ENCODE peak calls at places on chromosomes 5 and 9, in five cellular contexts. L is suprapubic skin, S is sigmoid colon, G is IMR-90, J is body of pancreas. X is an unnamed sample.

GRCh38 chr9:126154869-126155268 is 171.8 kb upstream of the MVB12B start:
- DNase-seq in G (no peak), J (no peak), S (no peak), L (no peak), X (no peak)

GRCh38 chr5:33736510-33736909 is 155.3 kb downstream of the ADAMTS12 start:
- DNase-seq in G (peak), J (no peak), S (no peak), L (no peak), X (no peak)

GRCh38 chr9:83707768-83708514 is at the start of gene UBQLN1:
- DNase-seq in L (peak), S (peak), G (peak), J (peak), X (peak)

GRCh38 chr5:54667136-54667535 is 149.6 kb downstream of the SNX18 start:
- DNase-seq in G (peak), J (no peak), L (no peak), S (no peak), X (no peak)

GRCh38 chr5:66307647-66308257 is 163.7 kb downstream of the SREK1 start:
- DNase-seq in L (no peak), G (peak), J (no peak), S (no peak), X (no peak)

GRCh38 chr9:136309806-136310220 is 5.9 kb upstream of the CCDC187 start:
- DNase-seq in G (no peak), J (no peak), L (no peak), S (no peak), X (no peak)

GRCh38 chr5:91027316-91027937 is 355.7 kb downstream of the ARRDC3 start:
- DNase-seq in S (no peak), J (no peak), G (no peak), L (no peak), X (no peak)

GRCh38 chr5:16593013-16593412 is 23.8 kb downstream of the RETREG1 start:
- DNase-seq in G (no peak), J (no peak), L (no peak), S (no peak), X (no peak)

GRCh38 chr9:135410421-135410820 is 69.2 kb upstream of the PPP1R26 start:
- DNase-seq in S (no peak), J (no peak), L (no peak), G (no peak), X (no peak)

GRCh38 chr5:98768160-98769005 is 5.1 kb upstream of the RGMB start:
- DNase-seq in J (peak), G (peak), L (peak), S (no peak), X (peak)
- TF ChIP-seq CTCF in J (peak), G (peak), L (peak), S (peak), X (peak)

GRCh38 chr5:59035681-59036080 is 452.8 kb downstream of the RAB3C start:
- DNase-seq in J (no peak), L (no peak), G (no peak), S (no peak), X (no peak)

GRCh38 chr5:59034498-59035186 is 451.8 kb downstream of the RAB3C start:
- DNase-seq in S (no peak), L (no peak), G (peak), J (no peak), X (no peak)

GRCh38 chr5:59037453-59038168 is 454.7 kb downstream of the RAB3C start:
- DNase-seq in J (no peak), G (no peak), S (no peak), L (no peak), X (no peak)

GRCh38 chr5:59037041-59037440 is 454.2 kb downstream of the RAB3C start:
- DNase-seq in S (no peak), G (no peak), J (no peak), L (no peak), X (no peak)

GRCh38 chr5:59036274-59036961 is 453.5 kb downstream of the RAB3C start:
- DNase-seq in G (peak), L (no peak), J (no peak), S (peak), X (peak)
- TF ChIP-seq POLR2A in G (peak), L (no peak), J (no peak), S (no peak), X (peak)

GRCh38 chr5:102554728-102555127 is 55.9 kb upstream of the SLCO6A1 start:
- DNase-seq in J (no peak), L (no peak), G (no peak), S (no peak), X (no peak)
- TF ChIP-seq CTCF in J (no peak), L (no peak), G (no peak), S (no peak), X (no peak)

GRCh38 chr9:36764364-36765076 is 191.8 kb downstream of the MELK start:
- DNase-seq in S (no peak), L (no peak), G (no peak), J (no peak), X (no peak)

GRCh38 chr9:36762958-36763357 is 190.3 kb downstream of the MELK start:
- DNase-seq in L (no peak), S (no peak), J (no peak), G (no peak), X (no peak)

GRCh38 chr9:36763778-36764177 is 191.1 kb downstream of the MELK start:
- DNase-seq in L (no peak), J (no peak), S (no peak), G (no peak), X (no peak)

GRCh38 chr9:36765077-36765390 is 192.3 kb downstream of the MELK start:
- DNase-seq in L (no peak), J (no peak), S (no peak), G (no peak), X (no peak)

DNA sequence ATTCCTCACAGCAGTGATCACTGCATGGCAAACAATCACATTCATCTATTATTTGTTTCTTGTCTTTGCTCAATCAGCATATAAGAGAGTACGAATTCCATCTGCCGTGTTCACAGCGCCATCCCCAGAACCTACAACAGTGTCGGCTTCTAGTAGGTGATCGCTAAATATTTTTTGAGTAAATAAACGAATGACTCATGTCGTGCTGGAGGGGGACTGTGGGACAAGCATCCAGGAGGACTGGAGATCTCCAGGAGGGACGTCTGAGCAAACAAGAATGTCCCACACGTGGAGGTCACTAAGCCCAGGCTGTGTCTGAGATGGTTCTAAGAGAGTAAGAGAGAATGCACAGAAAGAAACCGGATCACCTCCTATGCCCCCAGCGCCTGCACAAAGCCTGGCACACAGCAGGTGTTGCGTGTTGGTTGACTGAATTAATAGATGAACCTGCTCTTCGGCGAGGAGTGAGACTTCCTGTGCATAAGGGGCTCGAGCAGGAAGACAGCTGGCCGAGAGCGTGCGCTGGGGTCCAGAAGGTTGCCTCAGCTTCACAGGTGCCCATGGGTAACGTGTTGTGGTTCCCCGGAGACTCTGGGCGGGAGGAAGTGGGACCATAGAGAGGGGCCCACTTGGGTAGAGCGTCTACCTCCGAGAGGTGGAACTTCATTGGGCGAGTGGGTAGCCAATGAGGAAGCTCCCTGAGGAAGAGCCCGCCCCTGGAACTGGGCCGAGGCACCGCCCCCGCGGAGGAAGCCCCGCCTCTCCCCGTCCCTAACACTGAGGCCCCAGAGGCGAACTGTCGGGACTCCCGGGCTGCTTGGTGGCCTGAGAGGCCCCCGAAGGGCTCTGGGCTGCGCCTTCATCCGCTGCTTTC is 193.0 kb downstream of the MELK start:
- DNase-seq in J (peak), S (peak), L (peak), G (peak), X (peak)
- TF ChIP-seq POLR2A in J (peak), S (no peak), L (no peak), G (no peak), X (no peak)

GRCh38 chr5:34735436-34736426 is 79.6 kb downstream of the RAI14 start:
- DNase-seq in S (no peak), G (peak), J (no peak), L (no peak), X (no peak)

GRCh38 chr5:34734321-34734720 is 78.2 kb downstream of the RAI14 start:
- DNase-seq in G (peak), J (no peak), L (no peak), S (no peak), X (no peak)

GRCh38 chr5:34740306-34740891 is 84.3 kb downstream of the RAI14 start:
- DNase-seq in J (no peak), S (no peak), G (no peak), L (no peak), X (no peak)

GRCh38 chr5:34738381-34738780 is 82.3 kb downstream of the RAI14 start:
- DNase-seq in J (no peak), S (no peak), L (no peak), G (no peak), X (no peak)

GRCh38 chr5:34736445-34737119 is 80.5 kb downstream of the RAI14 start:
- DNase-seq in L (no peak), J (no peak), S (no peak), G (peak), X (no peak)
- TF ChIP-seq CTCF in L (no peak), J (no peak), S (no peak), G (no peak), X (no peak)

DNA sequence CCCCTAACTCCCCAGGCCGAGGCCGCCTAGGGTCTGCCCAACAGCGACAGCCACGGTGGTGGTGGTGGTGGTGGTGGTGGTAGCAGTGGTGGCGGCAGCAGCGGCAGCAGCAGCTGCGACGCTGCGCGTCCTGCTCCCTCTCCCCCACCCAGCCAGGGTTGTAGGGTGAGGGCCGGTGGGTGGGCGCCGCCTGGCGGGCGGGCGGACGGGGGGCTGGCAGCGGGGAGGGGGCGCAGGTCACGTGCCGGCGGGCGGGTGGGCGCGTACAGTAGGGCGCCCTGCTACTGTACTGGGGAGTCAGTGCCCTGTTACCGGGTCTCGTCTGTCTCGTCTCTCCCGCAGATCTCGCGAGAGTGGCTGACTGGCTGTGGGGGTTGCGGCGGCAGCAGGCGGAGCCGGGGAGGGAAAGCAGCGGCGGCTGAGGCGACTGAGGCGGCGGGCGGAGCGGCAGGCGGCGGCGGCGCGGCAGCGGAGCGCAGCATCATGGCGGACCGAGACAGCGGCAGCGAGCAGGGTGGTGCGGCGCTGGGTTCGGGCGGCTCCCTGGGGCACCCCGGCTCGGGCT is at the start of gene PURA:
- DNase-seq in S (peak), G (peak), L (peak), J (peak), X (peak)
- TF ChIP-seq POLR2A in S (peak), G (peak), L (no peak), J (peak), X (peak)

DNA sequence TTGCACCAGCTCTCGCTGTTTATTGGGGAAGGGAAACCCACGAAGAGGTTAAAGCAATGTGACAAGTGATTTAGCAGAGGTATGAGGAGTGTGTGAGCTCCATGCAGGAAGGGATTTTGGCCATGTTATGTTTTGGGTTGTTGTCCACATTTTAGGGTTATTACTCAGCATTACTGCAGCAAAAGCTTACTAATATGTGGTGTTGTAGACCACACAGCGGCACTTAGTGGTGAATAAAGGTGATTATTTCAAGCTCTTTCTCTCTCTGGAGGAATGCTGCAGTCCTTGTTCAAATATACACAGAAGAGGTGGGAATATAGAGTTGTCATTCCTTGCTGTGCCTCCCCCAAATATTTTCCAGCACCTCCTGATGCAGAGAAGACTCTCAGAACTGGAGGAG is 29.7 kb upstream of the AKNA start:
- DNase-seq in J (no peak), S (no peak), G (peak), L (no peak), X (no peak)
- TF ChIP-seq CTCF in J (no peak), S (no peak), G (peak), L (no peak), X (no peak)

DNA sequence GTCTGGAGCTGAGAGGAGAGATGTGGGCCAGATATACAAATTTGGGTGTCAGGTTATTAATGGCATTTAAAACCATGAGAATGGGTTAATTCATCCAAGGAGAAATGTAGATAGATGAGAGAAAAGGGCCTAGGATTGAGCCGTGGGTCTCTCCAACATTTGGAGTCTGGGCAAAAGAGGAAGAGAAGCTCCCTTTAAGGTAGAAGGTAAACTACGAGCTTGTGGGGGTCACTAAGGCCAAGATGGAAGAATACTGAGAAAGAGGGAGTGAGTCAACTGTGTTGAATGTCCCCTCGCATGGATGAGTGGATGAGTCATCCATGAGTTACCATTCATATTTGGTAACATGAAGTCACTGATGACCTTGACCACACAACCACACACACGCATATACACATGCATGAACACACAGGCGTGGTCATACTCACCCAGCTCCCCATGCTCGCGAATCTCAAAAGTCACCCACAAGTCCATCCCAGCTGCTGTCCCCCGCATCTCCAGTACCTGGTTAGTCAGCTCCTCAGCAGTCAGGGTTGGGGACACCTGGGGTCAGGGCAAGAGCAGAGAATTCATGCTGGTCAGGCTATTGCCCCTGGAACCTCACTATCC is 6.8 kb upstream of the FCHSD1 start:
- DNase-seq in S (no peak), G (peak), L (no peak), J (no peak), X (no peak)
- TF ChIP-seq POLR2A in S (no peak), G (no peak), L (no peak), J (no peak), X (no peak)

GRCh38 chr5:78627766-78628165 is 20.8 kb downstream of the LHFPL2 start:
- DNase-seq in J (no peak), L (no peak), S (no peak), G (peak), X (no peak)

GRCh38 chr5:78628260-78629024 is 20.1 kb downstream of the LHFPL2 start:
- DNase-seq in S (no peak), G (no peak), L (no peak), J (no peak), X (no peak)

GRCh38 chr5:78626009-78626571 is 22.5 kb downstream of the LHFPL2 start:
- DNase-seq in L (no peak), G (peak), S (no peak), J (no peak), X (no peak)

GRCh38 chr5:78624992-78625391 is 23.6 kb downstream of the LHFPL2 start:
- DNase-seq in L (no peak), J (no peak), S (no peak), G (no peak), X (no peak)

GRCh38 chr5:78627175-78627574 is 21.4 kb downstream of the LHFPL2 start:
- DNase-seq in S (peak), J (no peak), L (no peak), G (no peak), X (no peak)
- TF ChIP-seq CTCF in S (peak), J (no peak), L (no peak), G (peak), X (no peak)